ENCODE peak calls at places on chromosome 1, in eight cellular contexts. Y, A, L, S, C, V, D and H are unnamed samples.

GRCh38 chr1:218878369-218878768 is 295.3 kb upstream of the LYPLAL1 start:
- DNase-seq in Y (peak), A (no peak), L (peak), S (no peak), C (no peak), V (peak), D (no peak), H (peak)

GRCh38 chr1:85894651-85895050 is 186.4 kb upstream of the ZNHIT6 start:
- DNase-seq in Y (peak), A (peak), L (peak), S (no peak), C (no peak), V (peak), D (peak), H (peak)

GRCh38 chr1:193326296-193326695 is 139.9 kb upstream of the B3GALT2 start:
- DNase-seq in Y (no peak), A (no peak), L (no peak), S (no peak), C (no peak), V (no peak), D (no peak), H (no peak)

GRCh38 chr1:66725885-66726665 is 26.2 kb upstream of the DYNLT5 start:
- DNase-seq in Y (peak), A (peak), L (peak), S (peak), C (peak), V (peak), D (peak), H (peak)

GRCh38 chr1:116310172-116310571 is 62.9 kb upstream of the ATP1A1 start:
- DNase-seq in Y (no peak), A (no peak), L (no peak), S (no peak), C (no peak), V (no peak), D (no peak), H (no peak)

GRCh38 chr1:245361056-245361455 is 206.3 kb downstream of the KIF26B start:
- DNase-seq in Y (no peak), A (no peak), L (no peak), S (no peak), C (no peak), V (no peak), D (no peak), H (no peak)

GRCh38 chr1:175604598-175604997 is 138.8 kb downstream of the TNR start:
- DNase-seq in Y (no peak), A (no peak), L (no peak), S (no peak), C (no peak), V (no peak), D (no peak), H (no peak)

GRCh38 chr1:244118087-244118761 is 67.1 kb downstream of the ZBTB18 start:
- DNase-seq in Y (no peak), A (no peak), L (no peak), S (no peak), C (no peak), V (no peak), D (no peak), H (no peak)

GRCh38 chr1:35202048-35202719 is 9.2 kb upstream of the SFPQ start:
- DNase-seq in Y (peak), A (peak), L (peak), S (peak), C (peak), V (peak), D (peak), H (peak)

GRCh38 chr1:171666114-171666769 is 13.8 kb upstream of the MYOC start:
- DNase-seq in Y (no peak), A (no peak), L (no peak), S (no peak), C (no peak), V (no peak), D (no peak), H (no peak)

GRCh38 chr1:244204004-244204403 is 152.9 kb downstream of the ZBTB18 start:
- DNase-seq in Y (no peak), A (no peak), L (no peak), S (no peak), C (no peak), V (no peak), D (no peak), H (no peak)

GRCh38 chr1:186775881-186776560 is 52.7 kb upstream of the PLA2G4A start:
- DNase-seq in Y (no peak), A (no peak), L (no peak), S (no peak), C (no peak), V (no peak), D (no peak), H (peak)

GRCh38 chr1:115671176-115672062 is 29.6 kb downstream of the VANGL1 start:
- DNase-seq in Y (peak), A (no peak), L (peak), S (no peak), C (no peak), V (no peak), D (peak), H (peak)

GRCh38 chr1:184828369-184828717 is 73.7 kb upstream of the EDEM3 start:
- DNase-seq in Y (no peak), A (no peak), L (no peak), S (no peak), C (no peak), V (no peak), D (no peak), H (no peak)

GRCh38 chr1:234925440-234926251 is 203.0 kb downstream of the TOMM20 start:
- DNase-seq in Y (peak), A (peak), L (peak), S (no peak), C (no peak), V (peak), D (peak), H (no peak)

GRCh38 chr1:8540266-8540926 is 222.5 kb downstream of the SLC45A1 start:
- DNase-seq in Y (peak), A (no peak), L (no peak), S (no peak), C (no peak), V (peak), D (no peak), H (no peak)

GRCh38 chr1:202086579-202087350 is 36.0 kb upstream of the GPR37L1 start:
- DNase-seq in Y (no peak), A (peak), L (no peak), S (no peak), C (peak), V (no peak), D (no peak), H (no peak)

GRCh38 chr1:201497935-201498509 is 8.9 kb downstream of the CSRP1 start:
- DNase-seq in Y (no peak), A (no peak), L (no peak), S (no peak), C (no peak), V (no peak), D (no peak), H (no peak)

GRCh38 chr1:145992958-145993617 is 3.3 kb downstream of the TXNIP start:
- DNase-seq in Y (no peak), A (no peak), L (no peak), S (no peak), C (no peak), V (no peak), D (no peak), H (no peak)

GRCh38 chr1:201228011-201228983 is 37.7 kb downstream of the IGFN1 start:
- DNase-seq in Y (no peak), A (no peak), L (no peak), S (no peak), C (no peak), V (no peak), D (no peak), H (no peak)

GRCh38 chr1:218412181-218412580 is 67.0 kb downstream of the TGFB2 start:
- DNase-seq in Y (peak), A (no peak), L (no peak), S (no peak), C (no peak), V (no peak), D (no peak), H (no peak)

GRCh38 chr1:218537131-218537904 is 192.2 kb downstream of the TGFB2 start:
- DNase-seq in Y (peak), A (no peak), L (peak), S (no peak), C (no peak), V (no peak), D (no peak), H (no peak)

GRCh38 chr1:25644962-25645361 is 28.4 kb downstream of the MAN1C1 start:
- DNase-seq in Y (no peak), A (no peak), L (no peak), S (no peak), C (no peak), V (no peak), D (no peak), H (no peak)

GRCh38 chr1:147292635-147293251 is 50.3 kb downstream of the CHD1L start:
- DNase-seq in Y (peak), A (no peak), L (peak), S (no peak), C (no peak), V (no peak), D (no peak), H (no peak)

GRCh38 chr1:27392778-27393635 is 585 bp downstream of the GPR3 start:
- DNase-seq in Y (no peak), A (no peak), L (peak), S (peak), C (no peak), V (no peak), D (no peak), H (peak)

GRCh38 chr1:92951141-92951582 is 10.1 kb downstream of the DIPK1A start:
- DNase-seq in Y (peak), A (no peak), L (peak), S (no peak), C (no peak), V (no peak), D (peak), H (peak)

GRCh38 chr1:147202576-147202975 is 22.6 kb downstream of the FMO5 start:
- DNase-seq in Y (peak), A (no peak), L (no peak), S (no peak), C (no peak), V (no peak), D (no peak), H (no peak)

GRCh38 chr1:24236170-24237045 is 49.3 kb upstream of the IFNLR1 start:
- DNase-seq in Y (peak), A (peak), L (peak), S (no peak), C (peak), V (no peak), D (peak), H (no peak)

DNA sequence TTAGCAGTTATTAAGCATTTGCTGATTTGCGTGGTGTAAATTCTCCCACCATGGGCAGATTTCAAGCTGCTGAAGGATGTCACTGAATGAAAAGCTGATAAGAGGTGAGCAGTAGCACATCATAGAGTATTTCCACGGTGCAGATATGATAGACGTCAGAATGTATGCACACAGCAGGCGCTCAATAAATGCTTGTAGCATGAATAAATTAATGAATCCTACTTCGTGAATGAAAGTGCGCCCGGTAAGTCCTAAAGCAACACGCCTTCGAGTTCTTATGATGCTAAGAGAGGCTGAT is 505 bp upstream of the UBIAD1 start:
- DNase-seq in Y (no peak), A (no peak), L (no peak), S (no peak), C (no peak), V (peak), D (no peak), H (no peak)
- TF ChIP-seq CTCF in Y (no peak), A (no peak), L (no peak), S (no peak), C (no peak), V (no peak), D (peak), H (no peak)

DNA sequence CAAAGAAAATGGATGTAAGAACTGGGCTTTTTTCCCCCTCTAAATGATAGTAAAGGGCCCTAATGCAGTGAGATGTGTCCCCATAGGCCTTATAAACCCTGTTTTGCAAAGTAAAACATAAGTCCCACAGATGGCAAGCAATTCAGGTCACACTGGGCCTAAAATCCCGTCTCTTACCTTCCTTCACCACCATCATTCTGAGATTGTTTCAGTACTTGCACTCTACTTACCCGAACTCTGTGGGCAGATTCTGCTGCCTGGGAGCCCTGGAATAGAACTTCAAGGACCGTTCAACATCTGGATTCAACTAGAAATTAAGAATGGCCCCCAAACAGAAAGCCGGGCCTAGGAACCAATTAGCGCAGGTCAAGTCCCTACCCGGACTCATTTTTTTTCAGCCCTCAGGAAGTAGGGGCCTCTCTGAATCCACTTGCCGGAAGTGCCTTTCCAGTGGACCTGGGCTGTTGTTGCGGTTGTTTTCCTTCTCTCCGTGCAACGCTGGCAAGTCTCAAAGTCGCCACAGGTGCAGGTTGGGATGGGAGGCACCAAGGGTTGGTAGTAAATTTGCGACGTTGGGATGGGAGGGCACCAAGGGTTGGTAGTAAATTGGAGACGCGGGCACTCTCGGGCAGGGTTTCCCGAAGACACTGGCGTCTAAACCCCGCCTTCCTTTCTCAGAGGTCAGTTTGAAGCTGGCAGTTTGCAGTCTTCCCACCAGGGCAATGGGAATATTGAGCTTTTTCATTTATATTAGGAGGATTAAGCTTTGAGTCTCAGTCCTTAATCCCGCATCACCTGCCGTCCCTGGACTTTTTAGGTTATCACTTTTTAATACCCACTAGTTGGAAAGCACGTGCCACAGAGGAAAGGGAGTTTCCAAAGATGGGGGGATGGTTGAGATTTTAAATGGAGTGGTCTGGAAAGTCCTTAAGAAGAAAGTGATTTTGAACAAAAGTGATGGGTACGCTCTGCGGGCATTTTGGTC is at the start of gene TMEM69:
- DNase-seq in Y (peak), A (peak), L (peak), S (peak), C (peak), V (peak), D (peak), H (peak)
- TF ChIP-seq POLR2A in Y (peak), A (peak), L (peak), S (no peak), C (no peak), V (peak), D (no peak), H (peak)

DNA sequence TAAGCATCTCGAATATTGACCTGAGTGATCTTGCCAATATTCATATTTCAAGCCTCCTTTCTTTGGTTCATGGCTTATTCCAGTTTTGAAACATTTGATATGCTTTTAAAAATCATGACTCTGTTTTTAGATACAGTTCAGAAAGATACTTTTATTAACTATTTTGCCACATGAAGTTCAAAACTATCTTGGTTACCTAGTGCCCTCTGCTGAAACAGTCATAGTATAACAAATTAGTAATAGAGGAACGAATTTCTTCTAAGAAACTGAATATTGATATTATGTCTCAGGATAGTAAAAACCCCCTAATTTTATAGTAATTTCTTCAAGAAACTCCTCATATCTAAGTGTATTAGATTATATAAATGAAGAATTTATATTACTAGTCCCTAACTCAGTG is 52.6 kb upstream of the RC3H1 start:
- DNase-seq in Y (peak), A (no peak), L (peak), S (no peak), C (no peak), V (peak), D (no peak), H (peak)
- TF ChIP-seq CTCF in Y (peak), A (no peak), L (peak), S (peak), C (no peak), V (peak), D (peak), H (no peak)

GRCh38 chr1:111507411-111508201 is 4.2 kb upstream of the ADORA3 start:
- DNase-seq in Y (peak), A (peak), L (no peak), S (peak), C (peak), V (peak), D (no peak), H (peak)
- TF ChIP-seq POLR2A in Y (no peak), A (no peak), L (no peak), S (no peak), C (no peak), V (no peak), D (no peak), H (peak)

GRCh38 chr1:179809506-179810366 is 66.6 kb downstream of the FAM163A start:
- DNase-seq in Y (peak), A (peak), L (peak), S (peak), C (peak), V (peak), D (peak), H (peak)
- TF ChIP-seq CTCF in Y (peak), A (peak), L (peak), S (peak), C (peak), V (peak), D (peak), H (peak)

DNA sequence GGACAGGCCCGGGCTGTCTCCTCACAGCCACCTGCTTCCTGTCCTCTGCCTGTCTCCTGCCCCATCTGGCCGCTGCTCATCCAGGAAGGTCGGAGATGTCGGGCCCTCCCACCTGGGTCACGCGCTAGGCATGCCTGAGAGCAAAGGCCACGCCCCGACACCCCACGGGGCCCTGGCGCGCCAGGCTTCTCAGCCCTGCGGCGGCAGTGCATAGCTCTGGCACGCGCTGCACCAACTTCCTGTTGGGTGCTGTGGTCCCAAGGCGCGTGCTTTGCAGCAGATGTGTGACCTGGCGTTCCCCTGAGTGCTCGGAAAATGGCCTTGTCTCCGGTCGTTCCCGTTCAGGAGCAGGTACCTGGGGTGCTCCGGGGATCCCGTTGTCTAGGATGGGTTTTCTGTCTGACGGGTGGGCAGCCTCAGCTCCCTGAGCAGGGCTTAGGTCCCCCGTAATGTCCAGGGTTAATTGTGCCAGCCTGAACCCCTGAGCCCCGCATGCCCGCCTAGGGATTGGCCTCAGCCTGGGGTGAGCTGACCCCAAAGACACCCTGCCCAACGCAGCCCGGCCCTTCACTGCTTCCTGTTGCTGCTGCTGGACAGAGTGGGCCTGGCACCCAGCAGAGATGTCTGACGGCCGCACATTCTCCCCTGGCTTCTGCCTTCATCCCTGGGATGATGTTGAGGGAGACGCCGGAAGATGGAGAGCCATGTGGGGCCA is 19.4 kb upstream of the KCNAB2 start:
- DNase-seq in Y (peak), A (peak), L (peak), S (peak), C (peak), V (no peak), D (peak), H (peak)
- TF ChIP-seq POLR2A in Y (no peak), A (peak), L (peak), S (no peak), C (no peak), V (no peak), D (no peak), H (peak)

GRCh38 chr1:113106910-113107309 is 33.9 kb downstream of the LRIG2 start:
- DNase-seq in Y (no peak), A (no peak), L (no peak), S (no peak), C (no peak), V (no peak), D (no peak), H (no peak)

DNA sequence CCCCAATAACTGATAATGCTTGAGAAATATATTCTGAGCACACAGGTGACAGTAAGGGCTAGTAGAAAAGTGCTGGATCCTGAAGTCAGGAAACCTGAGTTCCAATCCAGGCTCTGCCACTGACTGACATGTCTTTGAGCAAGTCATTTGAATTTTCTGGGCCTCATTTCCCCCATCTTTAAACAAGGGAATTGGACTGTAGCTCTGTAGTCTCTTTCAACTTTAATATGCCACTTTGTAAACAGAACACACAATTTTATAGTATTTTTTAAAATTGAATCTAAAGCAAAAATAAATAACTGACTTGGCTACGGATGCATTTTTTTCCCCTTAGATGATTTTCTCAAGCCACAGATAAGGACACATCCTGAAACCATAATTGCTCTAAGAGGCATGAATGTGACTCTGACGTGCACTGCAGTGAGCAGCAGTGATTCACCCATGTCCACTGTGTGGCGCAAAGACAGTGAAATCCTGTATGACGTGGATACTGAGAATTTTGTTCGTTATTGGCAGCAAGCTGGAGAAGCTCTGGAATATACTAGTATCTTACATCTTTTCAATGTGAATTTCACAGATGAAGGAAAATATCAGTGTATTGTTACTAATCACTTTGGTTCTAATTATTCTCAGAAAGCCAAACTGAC is 37.0 kb downstream of the LRIG2 start:
- DNase-seq in Y (peak), A (no peak), L (peak), S (no peak), C (no peak), V (peak), D (no peak), H (no peak)
- TF ChIP-seq CTCF in Y (peak), A (no peak), L (no peak), S (no peak), C (no peak), V (no peak), D (no peak), H (no peak)

GRCh38 chr1:203328714-203329122 is 22.2 kb downstream of the FMOD start:
- DNase-seq in Y (no peak), A (peak), L (peak), S (no peak), C (peak), V (no peak), D (no peak), H (no peak)
- TF ChIP-seq POLR2A in Y (no peak), A (peak), L (no peak), S (no peak), C (no peak), V (no peak), D (no peak), H (no peak)

GRCh38 chr1:101438359-101438758 is 201.5 kb downstream of the S1PR1 start:
- DNase-seq in Y (peak), A (no peak), L (no peak), S (no peak), C (no peak), V (peak), D (no peak), H (no peak)
- TF ChIP-seq CTCF in Y (peak), A (no peak), L (no peak), S (peak), C (no peak), V (peak), D (peak), H (no peak)

GRCh38 chr1:59243544-59243943 is 53.4 kb upstream of the FGGY start:
- DNase-seq in Y (no peak), A (no peak), L (no peak), S (no peak), C (no peak), V (no peak), D (no peak), H (no peak)
- TF ChIP-seq POLR2A in Y (no peak), A (no peak), L (no peak), S (no peak), C (no peak), V (no peak), D (no peak), H (no peak)